ENCODE peak calls at places on chromosomes 4 and X, in four cellular contexts. V, L, F and N are unnamed samples.

GRCh38 chrX:50618788-50619558 is 148.3 kb upstream of the DGKK start:
- DNase-seq in V (no peak), L (peak), F (no peak), N (peak)

GRCh38 chrX:119503484-119503861 is 35.2 kb downstream of the SLC25A5 start:
- DNase-seq in V (peak), L (peak), F (no peak), N (peak)

GRCh38 chrX:31266172-31267076 is 194.6 kb upstream of the FTHL17 start:
- DNase-seq in V (peak), L (peak), F (peak), N (peak)

GRCh38 chr4:75634951-75635350 is 4.6 kb upstream of the CDKL2 start:
- DNase-seq in V (no peak), L (peak), F (no peak), N (no peak)

GRCh38 chr4:109912706-109913621 is at the start of gene EGF:
- DNase-seq in V (peak), L (peak), F (no peak), N (peak)

GRCh38 chrX:69021095-69021494 is 144.2 kb downstream of the PJA1 start:
- DNase-seq in V (no peak), L (no peak), F (no peak), N (no peak)

GRCh38 chr4:151627491-151627890 is 133.3 kb downstream of the GATB start:
- DNase-seq in V (no peak), L (no peak), F (no peak), N (peak)

GRCh38 chr4:109972786-109973528 is 60.3 kb downstream of the EGF start:
- DNase-seq in V (no peak), L (no peak), F (no peak), N (no peak)

GRCh38 chr4:173314715-173315114 is 19.4 kb downstream of the HMGB2 start:
- DNase-seq in V (no peak), L (no peak), F (no peak), N (no peak)

GRCh38 chr4:173317003-173317402 is 17.2 kb downstream of the HMGB2 start:
- DNase-seq in V (peak), L (peak), F (no peak), N (no peak)

GRCh38 chr4:173319696-173320095 is 14.5 kb downstream of the HMGB2 start:
- DNase-seq in V (peak), L (peak), F (no peak), N (peak)

GRCh38 chr4:173316060-173316459 is 18.1 kb downstream of the HMGB2 start:
- DNase-seq in V (no peak), L (no peak), F (no peak), N (peak)

DNA sequence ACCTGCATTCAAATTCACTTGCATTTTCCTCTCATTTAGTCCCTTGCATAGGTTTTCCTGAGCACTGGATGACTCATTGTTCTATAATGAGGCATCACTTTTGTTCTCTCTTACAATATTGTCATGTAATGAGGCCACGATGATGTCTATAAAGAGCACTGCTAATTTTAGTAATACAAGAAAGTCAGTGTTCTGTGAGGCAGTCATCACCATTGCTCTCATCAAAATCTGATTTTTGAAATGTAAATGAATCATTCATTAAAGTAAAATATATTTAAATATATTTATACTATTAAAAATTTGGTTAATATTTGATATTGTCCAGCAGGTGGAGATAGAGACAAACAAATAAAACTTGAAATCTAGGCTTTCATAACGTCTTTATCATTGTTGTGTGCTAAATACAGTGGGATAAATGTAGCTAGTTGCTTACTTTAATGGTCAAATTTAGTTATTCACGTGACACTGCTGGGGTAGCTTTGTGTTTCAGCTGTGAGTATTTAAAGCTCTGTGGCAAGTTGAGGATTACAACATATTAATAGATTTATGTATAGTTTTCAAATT is 15.4 kb downstream of the HMGB2 start:
- DNase-seq in V (peak), L (peak), F (peak), N (peak)
- TF ChIP-seq CTCF in V (peak), L (peak), F (peak), N (peak)

DNA sequence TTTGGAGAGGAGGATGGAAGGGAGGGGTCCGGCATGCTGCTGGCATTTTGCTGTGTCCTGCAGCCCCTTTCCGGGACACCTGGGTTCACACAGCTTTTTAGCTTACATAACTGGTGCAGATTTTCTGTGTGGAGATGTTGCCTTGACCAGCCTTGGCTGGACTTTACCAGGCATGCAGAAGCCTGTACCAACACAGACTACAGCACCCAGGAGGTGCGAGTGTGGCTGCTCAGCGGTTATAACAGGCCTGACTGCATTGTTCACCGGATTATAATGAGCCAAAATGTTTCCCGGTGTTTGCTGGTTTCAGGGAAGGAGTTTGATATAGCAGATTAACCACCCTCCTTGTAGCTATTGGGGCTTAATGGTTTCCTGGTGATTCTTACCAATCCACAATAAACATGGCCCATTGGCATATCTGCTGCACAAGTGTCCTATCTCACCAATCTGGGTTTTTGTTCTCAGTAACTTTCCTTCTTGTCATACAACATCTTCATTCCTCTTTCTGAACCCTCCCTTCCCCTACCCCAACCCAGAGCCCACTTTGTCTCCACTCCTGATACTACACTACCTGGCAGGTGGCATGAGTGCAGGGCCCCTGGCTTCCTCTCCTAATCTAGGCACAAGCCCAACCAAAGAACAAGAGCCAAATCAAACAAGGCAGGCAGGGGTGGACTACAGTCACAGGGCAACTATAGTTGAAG is 3.9 kb downstream of the RPL10 start:
- DNase-seq in V (peak), L (no peak), F (no peak), N (peak)
- TF ChIP-seq CTCF in V (no peak), L (no peak), F (no peak), N (no peak)

GRCh38 chr4:182017038-182017437 is 226.2 kb upstream of the TENM3 start:
- DNase-seq in V (no peak), L (no peak), F (peak), N (no peak)

GRCh38 chr4:182015893-182016292 is 227.3 kb upstream of the TENM3 start:
- DNase-seq in V (no peak), L (peak), F (no peak), N (peak)

GRCh38 chr4:182019148-182019652 is 224.0 kb upstream of the TENM3 start:
- DNase-seq in V (no peak), L (no peak), F (peak), N (no peak)

GRCh38 chr4:182014989-182015388 is 228.2 kb upstream of the TENM3 start:
- DNase-seq in V (no peak), L (no peak), F (no peak), N (no peak)

GRCh38 chr4:182018691-182019090 is 224.5 kb upstream of the TENM3 start:
- DNase-seq in V (no peak), L (no peak), F (no peak), N (no peak)
- TF ChIP-seq CTCF in V (no peak), L (no peak), F (no peak), N (no peak)

GRCh38 chr4:149112109-149112508 is 669.9 kb upstream of the NR3C2 start:
- DNase-seq in V (no peak), L (no peak), F (no peak), N (no peak)
- TF ChIP-seq CTCF in V (no peak), L (no peak), F (no peak), N (no peak)

GRCh38 chr4:119300072-119300387 is 21.9 kb downstream of the FABP2 start:
- DNase-seq in V (peak), L (peak), F (no peak), N (peak)

GRCh38 chr4:119299221-119300071 is 22.5 kb downstream of the FABP2 start:
- DNase-seq in V (peak), L (peak), F (peak), N (peak)

GRCh38 chr4:119297795-119298194 is 24.1 kb downstream of the FABP2 start:
- DNase-seq in V (no peak), L (no peak), F (no peak), N (no peak)

GRCh38 chr4:119302073-119302832 is 19.7 kb downstream of the FABP2 start:
- DNase-seq in V (no peak), L (peak), F (no peak), N (no peak)

GRCh38 chr4:119300388-119301131 is 21.4 kb downstream of the FABP2 start:
- DNase-seq in V (peak), L (peak), F (peak), N (peak)
- TF ChIP-seq CTCF in V (peak), L (peak), F (peak), N (no peak)

DNA sequence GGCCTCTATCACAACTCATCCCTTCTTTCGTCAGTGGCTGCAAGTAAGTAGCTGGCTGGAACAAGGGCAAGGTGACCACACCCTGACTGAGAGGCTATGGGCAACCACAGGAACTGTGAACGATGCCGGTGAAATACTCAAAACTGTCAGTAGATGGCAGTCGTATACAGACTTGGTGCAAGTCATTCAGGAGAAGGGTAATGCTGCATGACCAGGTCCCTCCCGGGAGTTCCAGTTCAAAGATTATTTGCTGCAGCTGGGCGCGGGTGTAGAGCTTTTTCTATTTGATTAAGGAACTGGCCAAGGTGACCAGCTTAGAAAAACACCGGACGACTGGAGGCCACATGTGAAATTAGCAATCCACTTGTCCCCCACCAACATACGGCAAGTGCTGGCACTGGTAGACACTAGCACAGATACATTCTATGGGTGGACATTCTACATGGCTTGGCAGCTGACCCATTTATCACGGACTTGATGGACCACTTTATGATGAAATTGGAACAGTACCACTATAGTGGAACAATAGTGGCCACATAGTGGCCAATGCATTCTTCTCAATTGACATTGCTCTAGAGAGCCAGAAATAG is 726.6 kb downstream of the TRAM1L1 start:
- DNase-seq in V (peak), L (peak), F (peak), N (peak)
- TF ChIP-seq CTCF in V (peak), L (peak), F (peak), N (peak)

DNA sequence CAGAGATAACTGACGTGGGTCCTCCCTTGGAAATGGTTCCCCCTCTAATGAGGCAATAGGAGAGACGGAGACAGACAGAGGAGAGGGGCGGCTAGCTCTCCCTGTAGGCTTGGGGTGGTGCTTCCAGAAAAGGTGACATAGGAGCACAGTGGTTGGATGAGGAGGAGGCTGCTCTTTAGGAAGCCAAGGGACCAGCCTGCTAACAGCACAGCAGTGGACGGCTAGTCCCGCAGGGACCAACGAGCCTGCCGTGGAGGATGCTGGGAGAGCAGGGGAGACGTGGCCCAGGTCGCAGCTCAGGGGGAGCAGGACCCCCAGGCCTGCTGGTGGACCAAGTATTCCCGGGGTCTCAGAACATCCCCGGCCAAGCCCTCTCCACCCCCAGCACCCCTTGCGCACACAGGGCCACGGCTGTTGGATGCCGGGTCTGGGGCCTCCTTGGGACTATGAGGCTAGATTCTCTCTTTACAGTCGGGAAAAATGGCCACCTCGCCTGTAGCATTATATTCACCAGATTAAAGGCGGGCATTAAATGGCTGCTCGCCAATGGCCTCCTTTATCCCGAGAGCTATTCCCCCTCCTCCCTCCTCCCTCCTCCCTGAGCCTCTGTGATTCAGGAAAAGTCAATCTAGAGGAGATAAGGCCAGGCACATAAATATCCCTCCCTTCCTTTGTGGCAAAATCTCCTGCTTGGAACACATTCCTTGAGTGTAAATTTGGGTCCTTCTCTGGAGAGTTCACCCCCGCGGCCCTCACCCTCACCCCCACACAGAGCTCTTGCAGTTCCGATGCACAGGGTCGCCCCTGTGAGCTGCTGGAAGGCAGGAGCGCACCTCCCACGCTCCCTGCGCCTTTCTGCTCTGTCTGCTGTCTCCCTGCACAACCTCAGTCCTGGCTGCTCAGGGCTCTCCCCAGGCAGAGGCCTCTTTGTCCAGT is 30.5 kb upstream of the NSG1 start:
- DNase-seq in V (peak), L (no peak), F (no peak), N (no peak)
- TF ChIP-seq CTCF in V (no peak), L (no peak), F (no peak), N (no peak)

DNA sequence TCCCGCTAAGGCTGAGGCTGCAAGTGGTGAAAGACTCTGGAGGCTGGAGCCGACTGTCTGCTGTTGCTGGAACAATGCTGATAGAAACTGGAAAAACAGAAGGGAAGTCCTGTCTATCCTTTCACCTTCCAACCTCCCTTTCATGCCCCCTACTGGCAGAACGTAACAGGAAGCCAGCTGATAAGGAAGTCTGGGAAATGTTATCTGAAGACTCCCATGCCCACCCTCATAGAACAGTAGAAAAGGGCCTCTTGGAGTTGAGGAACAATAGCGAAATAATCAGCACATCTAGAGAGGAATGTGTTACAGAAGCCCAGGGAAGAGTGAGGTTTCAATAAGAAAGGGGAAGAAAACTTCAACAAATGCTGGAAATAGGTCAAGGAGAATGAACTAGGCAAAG is 117.1 kb upstream of the DKK2 start:
- DNase-seq in V (peak), L (peak), F (no peak), N (peak)
- TF ChIP-seq CTCF in V (peak), L (peak), F (peak), N (peak)

GRCh38 chrX:104482757-104483156 is 83.2 kb upstream of the IL1RAPL2 start:
- DNase-seq in V (no peak), L (peak), F (no peak), N (peak)
- TF ChIP-seq CTCF in V (no peak), L (peak), F (peak), N (peak)